ENCODE peak calls at places on chromosomes 13 and 19, in six cellular contexts. One of them, this sample, is unnamed.

GRCh38 chr19:10544242-10544752 is 593 bp downstream of the ATG4D start:
- DNase-seq in amniotic stem cell: no peak
- DNase-seq in naive thymus-derived CD8-positive, alpha-beta T cell: no peak
- DNase-seq in stimulated activated CD4-positive, alpha-beta T cell treated with anti-CD3 and anti-CD28 coated beads, TNF-alpha, amount 100 ng/mL, for 48 hours: no peak
- DNase-seq in caudate nucleus: no peak
- DNase-seq in T-helper 2 cell: no peak
- DNase-seq in this sample: no peak

GRCh38 chr19:48318286-48318987 is 6.9 kb upstream of the EMP3 start:
- DNase-seq in amniotic stem cell: no peak
- DNase-seq in naive thymus-derived CD8-positive, alpha-beta T cell: no peak
- DNase-seq in stimulated activated CD4-positive, alpha-beta T cell treated with anti-CD3 and anti-CD28 coated beads, TNF-alpha, amount 100 ng/mL, for 48 hours: no peak
- DNase-seq in caudate nucleus: no peak
- DNase-seq in T-helper 2 cell: no peak
- DNase-seq in this sample: no peak

GRCh38 chr19:47187023-47187655 is 43.9 kb downstream of the BBC3 start:
- DNase-seq in amniotic stem cell: no peak
- DNase-seq in naive thymus-derived CD8-positive, alpha-beta T cell: no peak
- DNase-seq in stimulated activated CD4-positive, alpha-beta T cell treated with anti-CD3 and anti-CD28 coated beads, TNF-alpha, amount 100 ng/mL, for 48 hours: no peak
- DNase-seq in caudate nucleus: no peak
- DNase-seq in T-helper 2 cell: no peak
- DNase-seq in this sample: no peak

GRCh38 chr13:73060251-73061160 is 1.7 kb downstream of the KLF5 start:
- DNase-seq in amniotic stem cell: peak
- DNase-seq in naive thymus-derived CD8-positive, alpha-beta T cell: no peak
- DNase-seq in stimulated activated CD4-positive, alpha-beta T cell treated with anti-CD3 and anti-CD28 coated beads, TNF-alpha, amount 100 ng/mL, for 48 hours: no peak
- DNase-seq in caudate nucleus: no peak
- DNase-seq in T-helper 2 cell: no peak
- DNase-seq in this sample: peak

GRCh38 chr19:7905859-7906258 is 2.2 kb downstream of the MAP2K7 start:
- DNase-seq in amniotic stem cell: no peak
- DNase-seq in naive thymus-derived CD8-positive, alpha-beta T cell: no peak
- DNase-seq in stimulated activated CD4-positive, alpha-beta T cell treated with anti-CD3 and anti-CD28 coated beads, TNF-alpha, amount 100 ng/mL, for 48 hours: no peak
- DNase-seq in caudate nucleus: no peak
- DNase-seq in T-helper 2 cell: no peak
- DNase-seq in this sample: no peak

GRCh38 chr13:102227696-102228095 is 174.2 kb downstream of the FGF14 start:
- DNase-seq in amniotic stem cell: no peak
- DNase-seq in naive thymus-derived CD8-positive, alpha-beta T cell: no peak
- DNase-seq in stimulated activated CD4-positive, alpha-beta T cell treated with anti-CD3 and anti-CD28 coated beads, TNF-alpha, amount 100 ng/mL, for 48 hours: no peak
- DNase-seq in caudate nucleus: no peak
- DNase-seq in T-helper 2 cell: no peak
- DNase-seq in this sample: no peak

GRCh38 chr19:12779162-12779993 is 4.0 kb upstream of the HOOK2 start:
- DNase-seq in amniotic stem cell: no peak
- DNase-seq in naive thymus-derived CD8-positive, alpha-beta T cell: no peak
- DNase-seq in stimulated activated CD4-positive, alpha-beta T cell treated with anti-CD3 and anti-CD28 coated beads, TNF-alpha, amount 100 ng/mL, for 48 hours: no peak
- DNase-seq in caudate nucleus: no peak
- DNase-seq in T-helper 2 cell: no peak
- DNase-seq in this sample: no peak

GRCh38 chr13:73417012-73417615 is 358.3 kb downstream of the KLF5 start:
- DNase-seq in amniotic stem cell: no peak
- DNase-seq in naive thymus-derived CD8-positive, alpha-beta T cell: no peak
- DNase-seq in stimulated activated CD4-positive, alpha-beta T cell treated with anti-CD3 and anti-CD28 coated beads, TNF-alpha, amount 100 ng/mL, for 48 hours: no peak
- DNase-seq in caudate nucleus: no peak
- DNase-seq in T-helper 2 cell: no peak
- DNase-seq in this sample: no peak

This sample was measured in CD8-positive, alpha-beta memory T cell.